ENCODE peak calls at places on chromosome 18, in four cellular contexts. G is HepG2, T is Peyer's patch, Q is neural progenitor cell. J is an unnamed sample.

GRCh38 chr18:30387401-30387800 is 655.1 kb downstream of the DSC3 start:
- DNase-seq in G (no peak), T (no peak), Q (peak; percentile 8), J (no peak)

GRCh38 chr18:78929502-78929901 is 50.1 kb upstream of the SALL3 start:
- DNase-seq in Q (no peak), G (no peak), T (no peak), J (no peak)

GRCh38 chr18:13454363-13455150 is 236.0 kb downstream of the LDLRAD4 start:
- DNase-seq in T (no peak), G (no peak), Q (no peak), J (no peak)

GRCh38 chr18:40676676-40677075 is 1278.4 kb upstream of the PIK3C3 start:
- DNase-seq in T (no peak), G (no peak), Q (no peak), J (no peak)

GRCh38 chr18:4797286-4797685 is 342.2 kb upstream of the DLGAP1 start:
- DNase-seq in Q (no peak), T (no peak), G (no peak), J (no peak)

GRCh38 chr18:78810706-78811105 is 168.9 kb upstream of the SALL3 start:
- DNase-seq in Q (no peak), G (no peak), T (no peak), J (no peak)

GRCh38 chr18:76824754-76825153 is 2.4 kb downstream of the ZNF236 start:
- DNase-seq in Q (no peak), G (no peak), T (no peak), J (no peak)

GRCh38 chr18:2919600-2919999 is 72.8 kb downstream of the EMILIN2 start:
- DNase-seq in G (no peak), T (no peak), Q (no peak), J (no peak)

GRCh38 chr18:2914844-2915243 is 68.0 kb downstream of the EMILIN2 start:
- DNase-seq in Q (no peak), G (no peak), T (no peak), J (no peak)

GRCh38 chr18:44895176-44895798 is 214.6 kb downstream of the SETBP1 start:
- DNase-seq in Q (no peak), T (peak; percentile 55), G (no peak), J (no peak)

GRCh38 chr18:79396431-79397287 is 929 bp downstream of the NFATC1 start:
- DNase-seq in T (peak; percentile 62), Q (peak; percentile 82), G (no peak), J (peak; percentile 69)

GRCh38 chr18:9323750-9324445 is 10.7 kb upstream of the TWSG1 start:
- DNase-seq in Q (no peak), G (no peak), T (no peak), J (no peak)

GRCh38 chr18:59918320-59918755 is 18.5 kb downstream of the PMAIP1 start:
- DNase-seq in G (no peak), T (peak; percentile 75), Q (peak; percentile 27), J (peak; percentile 69)

GRCh38 chr18:50162486-50163304 is 32.3 kb downstream of the MYO5B start:
- DNase-seq in G (no peak), T (no peak), Q (no peak), J (no peak)

GRCh38 chr18:56257215-56257614 is 381.2 kb downstream of the TXNL1 start:
- DNase-seq in Q (no peak), G (no peak), T (no peak), J (no peak)

GRCh38 chr18:12035481-12035880 is 54.2 kb downstream of the IMPA2 start:
- DNase-seq in Q (no peak), G (no peak), T (no peak), J (no peak)

GRCh38 chr18:76363451-76364120 is 131.5 kb downstream of the ZNF516 start:
- DNase-seq in T (no peak), G (peak; percentile 32), Q (no peak), J (no peak)

GRCh38 chr18:24111936-24112335 is 26.9 kb upstream of the CABYR start:
- DNase-seq in T (no peak), Q (no peak), G (no peak), J (no peak)

GRCh38 chr18:24104486-24104885 is 34.4 kb upstream of the CABYR start:
- DNase-seq in Q (no peak), G (no peak), T (no peak), J (no peak)

GRCh38 chr18:24112874-24113615 is 25.8 kb upstream of the CABYR start:
- DNase-seq in Q (no peak), T (peak; percentile 60), G (peak; percentile 87), J (no peak)

GRCh38 chr18:24112464-24112863 is 26.4 kb upstream of the CABYR start:
- DNase-seq in Q (no peak), T (no peak), G (no peak), J (no peak)

DNA sequence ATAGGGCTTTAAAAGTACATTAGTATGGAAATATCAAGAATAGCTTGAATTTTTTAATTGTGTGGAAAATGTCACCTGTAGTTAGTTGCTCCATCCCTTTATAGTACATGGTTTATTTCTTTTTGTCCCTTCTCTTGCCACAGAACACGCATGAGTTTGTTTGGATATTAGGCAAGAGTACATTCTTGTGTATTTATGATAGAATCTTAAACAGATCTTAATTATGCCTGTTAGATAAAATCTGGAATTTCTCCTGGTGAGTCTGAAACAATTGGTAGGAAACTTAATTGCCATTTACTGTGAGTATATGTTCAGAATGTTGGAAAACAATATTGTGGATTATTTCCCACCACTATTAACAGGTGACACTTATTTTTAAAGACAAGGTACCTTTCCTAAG is 30.2 kb upstream of the CABYR start:
- DNase-seq in T (no peak), G (no peak), Q (no peak), J (no peak)
- TF ChIP-seq CTCF in T (no peak), G (no peak), Q (no peak), J (no peak)

DNA sequence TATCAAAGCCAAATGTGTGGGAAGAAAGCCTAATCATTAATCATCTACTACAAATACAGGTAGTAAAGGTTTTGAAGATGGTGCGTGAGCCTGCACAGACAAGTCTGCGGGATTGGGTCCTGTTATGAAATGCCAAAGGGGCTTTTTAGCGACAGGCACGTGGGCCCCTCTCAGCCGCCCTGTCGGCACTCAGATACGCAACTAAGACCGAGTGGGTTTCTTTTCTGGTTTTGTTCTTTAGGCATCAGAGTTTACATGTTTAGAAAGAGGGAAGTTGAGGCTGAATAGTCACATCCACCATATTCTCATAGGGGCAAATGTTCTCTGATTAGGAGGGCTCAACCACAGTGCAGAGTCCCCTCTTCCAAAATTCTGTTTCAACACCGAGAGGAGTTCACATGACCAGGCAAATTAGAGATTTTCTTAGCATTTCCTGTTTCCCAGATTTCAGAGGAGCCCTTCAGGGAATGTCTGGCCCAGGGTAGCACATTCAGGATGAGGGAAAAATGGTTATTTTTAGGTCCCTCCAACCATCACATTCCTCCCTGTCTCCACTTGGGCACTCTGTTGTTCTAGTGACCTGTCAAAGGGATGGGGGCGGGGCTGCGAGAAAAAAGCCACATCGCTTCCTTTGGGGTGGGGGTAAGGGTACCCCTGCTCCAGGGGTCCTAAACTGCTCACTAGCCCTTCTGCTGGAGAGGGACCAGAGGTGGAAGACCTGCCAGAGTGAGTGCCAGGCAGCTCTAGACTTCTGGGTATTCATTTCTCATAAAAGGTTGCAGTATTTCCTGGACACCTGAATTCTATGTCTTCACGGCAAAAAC is 159.2 kb downstream of the BCL2 start:
- DNase-seq in T (no peak), G (no peak), Q (no peak), J (no peak)
- H3K27ac ChIP-seq in T (peak overlapping the region; percentile 93), G (no peak overlapping the region), Q (no peak overlapping the region), J (no peak overlapping the region)

GRCh38 chr18:433960-434359 is 66.5 kb downstream of the COLEC12 start:
- DNase-seq in Q (no peak), T (no peak), G (no peak), J (no peak)

GRCh38 chr18:434410-434809 is 66.1 kb downstream of the COLEC12 start:
- DNase-seq in G (no peak), Q (no peak), T (no peak), J (no peak)

GRCh38 chr18:433297-433696 is 67.2 kb downstream of the COLEC12 start:
- DNase-seq in G (no peak), T (no peak), Q (peak; percentile 36), J (no peak)

DNA sequence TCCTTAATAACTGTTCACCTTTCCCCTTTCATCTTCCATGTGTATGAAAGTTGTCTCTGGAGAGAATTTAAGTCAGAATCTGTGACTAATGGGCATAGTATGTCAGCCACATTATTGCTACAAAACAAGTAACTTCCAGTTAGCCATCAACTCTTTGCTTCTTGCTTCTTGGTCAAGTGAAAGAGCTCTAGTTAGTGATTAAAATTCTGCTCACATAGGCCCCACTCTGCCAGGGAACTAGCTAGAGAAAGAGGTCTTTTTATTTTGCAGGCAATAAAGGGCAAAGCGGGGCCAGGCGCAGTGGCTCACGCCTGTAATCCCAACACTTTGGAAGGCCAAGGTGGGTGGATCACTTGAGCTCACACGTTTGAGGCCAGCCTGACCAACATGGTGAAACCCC is 64.6 kb downstream of the COLEC12 start:
- DNase-seq in T (no peak), Q (no peak), G (no peak), J (no peak)
- TF ChIP-seq CTCF in T (no peak), Q (no peak), G (no peak), J (no peak)

GRCh38 chr18:28766721-28767120 is 589.8 kb upstream of the CDH2 start:
- DNase-seq in G (no peak), Q (no peak), T (no peak), J (no peak)

GRCh38 chr18:28767201-28767600 is 590.3 kb upstream of the CDH2 start:
- DNase-seq in G (no peak), Q (no peak), T (no peak), J (no peak)

GRCh38 chr18:28768791-28769768 is 592.1 kb upstream of the CDH2 start:
- DNase-seq in Q (no peak), G (no peak), T (no peak), J (no peak)

GRCh38 chr18:28766027-28766426 is 589.1 kb upstream of the CDH2 start:
- DNase-seq in Q (no peak), G (no peak), T (no peak), J (no peak)

GRCh38 chr18:28767781-28768211 is 590.9 kb upstream of the CDH2 start:
- DNase-seq in T (no peak), Q (no peak), G (no peak), J (no peak)
- H3K27ac ChIP-seq in T (no peak overlapping the region), Q (no peak overlapping the region), G (no peak overlapping the region), J (peak overlapping the region; percentile 37)

GRCh38 chr18:36335476-36336279 is 38.2 kb downstream of the FHOD3 start:
- DNase-seq in Q (no peak), T (no peak), G (no peak), J (no peak)
- TF ChIP-seq CTCF in Q (no peak), T (no peak), G (no peak), J (no peak)